ENCODE peak calls at places on chromosomes 16 and 17, in six cellular contexts. B is HEK293T; F is NCI-H2029; H is mesendoderm; A is activated CD8-positive, alpha-beta memory T cell treated with anti-CD3 and anti-CD28 coated beads for 1 hour; J is anterior cingulate cortex. Q is an unnamed sample.

GRCh38 chr17:31653710-31654109 is 205.3 kb downstream of the COPRS start:
- DNase-seq in B (no peak), F (no peak), H (no peak), A (no peak), J (no peak), Q (no peak)

GRCh38 chr16:1494129-1494640 is 1.0 kb downstream of the TELO2 start:
- DNase-seq in B (peak), F (no peak), H (peak), A (no peak), J (no peak), Q (no peak)

GRCh38 chr16:80803341-80804060 is 897 bp downstream of the CDYL2 start:
- DNase-seq in B (peak), F (no peak), H (peak), A (no peak), J (no peak), Q (peak)

GRCh38 chr17:35341465-35341992 is 31.9 kb downstream of the SLFN11 start:
- DNase-seq in B (no peak), F (no peak), H (no peak), A (no peak), J (no peak), Q (peak)

GRCh38 chr17:61183793-61184192 is 215.8 kb upstream of the TBX2 start:
- DNase-seq in B (no peak), F (no peak), H (no peak), A (no peak), J (no peak), Q (no peak)

GRCh38 chr16:24114876-24115275 is 141.3 kb upstream of the CACNG3 start:
- DNase-seq in B (no peak), F (no peak), H (no peak), A (no peak), J (no peak), Q (no peak)

GRCh38 chr16:87465306-87465705 is 27.5 kb downstream of the ZCCHC14 start:
- DNase-seq in B (no peak), F (no peak), H (no peak), A (no peak), J (no peak), Q (no peak)

GRCh38 chr16:12111819-12112218 is 135.3 kb downstream of the SNX29 start:
- DNase-seq in B (no peak), F (no peak), H (no peak), A (no peak), J (no peak), Q (no peak)

GRCh38 chr17:49730787-49731441 is 23.1 kb upstream of the SLC35B1 start:
- DNase-seq in B (no peak), F (no peak), H (no peak), A (no peak), J (no peak), Q (no peak)

GRCh38 chr17:42287305-42288077 is 807 bp upstream of the STAT5A start:
- DNase-seq in B (no peak), F (no peak), H (no peak), A (no peak), J (peak), Q (peak)

GRCh38 chr17:2982854-2983636 is 80.4 kb downstream of the OR1D5 start:
- DNase-seq in B (no peak), F (no peak), H (no peak), A (no peak), J (peak), Q (no peak)

GRCh38 chr17:43737722-43738121 is 20.9 kb downstream of the SOST start:
- DNase-seq in B (no peak), F (no peak), H (no peak), A (no peak), J (no peak), Q (no peak)

GRCh38 chr16:66503030-66503429 is 46.9 kb downstream of the TK2 start:
- DNase-seq in B (no peak), F (no peak), H (no peak), A (no peak), J (peak), Q (no peak)

GRCh38 chr17:49388692-49389513 is 25.8 kb downstream of the PHB1 start:
- DNase-seq in B (no peak), F (no peak), H (no peak), A (no peak), J (no peak), Q (no peak)

GRCh38 chr17:81035389-81036127 is 607 bp downstream of the BAIAP2 start:
- DNase-seq in B (no peak), F (no peak), H (no peak), A (no peak), J (no peak), Q (no peak)

GRCh38 chr17:9021985-9022552 is 759 bp downstream of the NTN1 start:
- DNase-seq in B (peak), F (no peak), H (no peak), A (no peak), J (no peak), Q (no peak)

GRCh38 chr16:12318661-12319463 is 342.3 kb downstream of the SNX29 start:
- DNase-seq in B (no peak), F (no peak), H (no peak), A (no peak), J (no peak), Q (no peak)

Q was measured in stimulated activated naive B cell treated with anti-CD40 and anti-IgM and Interleukin-4, amounts not matched to agents 10 μg/mL and 1 μg/mL and 100 μg/mL, for 72 hours.